ENCODE peak calls at places on chromosomes 13 and 19, in ten cellular contexts. One of them, this sample, is unnamed.

GRCh38 chr13:48998893-48999292 is 23.2 kb downstream of the FNDC3A start:
- DNase-seq in CD4-positive, alpha-beta T cell: no peak
- DNase-seq in AG09319: no peak
- DNase-seq in hypothalamus: no peak
- DNase-seq in erythroblast: no peak
- DNase-seq in T-helper 1 cell: no peak
- DNase-seq in dorsolateral prefrontal cortex: no peak
- DNase-seq in astrocyte of the cerebellum: no peak
- DNase-seq in adrenal gland: no peak
- DNase-seq in GM04504: no peak
- DNase-seq in this sample: no peak

GRCh38 chr19:18660051-18660910 is 23.2 kb upstream of the CRTC1 start:
- DNase-seq in CD4-positive, alpha-beta T cell: no peak
- DNase-seq in AG09319: no peak
- DNase-seq in hypothalamus: no peak
- DNase-seq in erythroblast: no peak
- DNase-seq in T-helper 1 cell: no peak
- DNase-seq in dorsolateral prefrontal cortex: no peak
- DNase-seq in astrocyte of the cerebellum: no peak
- DNase-seq in adrenal gland: peak
- DNase-seq in GM04504: no peak
- DNase-seq in this sample: no peak

GRCh38 chr19:35083678-35084077 is 31.9 kb upstream of the FXYD3 start:
- DNase-seq in CD4-positive, alpha-beta T cell: no peak
- DNase-seq in AG09319: no peak
- DNase-seq in hypothalamus: no peak
- DNase-seq in erythroblast: no peak
- DNase-seq in T-helper 1 cell: no peak
- DNase-seq in dorsolateral prefrontal cortex: no peak
- DNase-seq in astrocyte of the cerebellum: no peak
- DNase-seq in adrenal gland: no peak
- DNase-seq in GM04504: no peak
- DNase-seq in this sample: no peak

GRCh38 chr19:46537136-46538097 is 41.8 kb upstream of the PNMA8B start:
- DNase-seq in CD4-positive, alpha-beta T cell: peak
- DNase-seq in AG09319: no peak
- DNase-seq in hypothalamus: no peak
- DNase-seq in erythroblast: peak
- DNase-seq in T-helper 1 cell: peak
- DNase-seq in dorsolateral prefrontal cortex: peak
- DNase-seq in astrocyte of the cerebellum: peak
- DNase-seq in adrenal gland: peak
- DNase-seq in GM04504: no peak
- DNase-seq in this sample: no peak

GRCh38 chr19:33434886-33435705 is 61.6 kb downstream of the CEBPG start:
- DNase-seq in CD4-positive, alpha-beta T cell: no peak
- DNase-seq in AG09319: no peak
- DNase-seq in hypothalamus: no peak
- DNase-seq in erythroblast: no peak
- DNase-seq in T-helper 1 cell: no peak
- DNase-seq in dorsolateral prefrontal cortex: no peak
- DNase-seq in astrocyte of the cerebellum: peak
- DNase-seq in adrenal gland: peak
- DNase-seq in GM04504: no peak
- DNase-seq in this sample: no peak

GRCh38 chr19:41708481-41708880 is at the start of gene CEACAM5:
- DNase-seq in CD4-positive, alpha-beta T cell: no peak
- DNase-seq in AG09319: no peak
- DNase-seq in hypothalamus: no peak
- DNase-seq in erythroblast: no peak
- DNase-seq in T-helper 1 cell: no peak
- DNase-seq in dorsolateral prefrontal cortex: no peak
- DNase-seq in astrocyte of the cerebellum: no peak
- DNase-seq in adrenal gland: no peak
- DNase-seq in GM04504: no peak
- DNase-seq in this sample: no peak

GRCh38 chr19:1227655-1228054 is 10.2 kb downstream of the CBARP start:
- DNase-seq in CD4-positive, alpha-beta T cell: no peak
- DNase-seq in AG09319: no peak
- DNase-seq in hypothalamus: no peak
- DNase-seq in erythroblast: peak
- DNase-seq in T-helper 1 cell: no peak
- DNase-seq in dorsolateral prefrontal cortex: no peak
- DNase-seq in astrocyte of the cerebellum: no peak
- DNase-seq in adrenal gland: no peak
- DNase-seq in GM04504: no peak
- DNase-seq in this sample: no peak

GRCh38 chr19:48680436-48681126 is 7.8 kb upstream of the NTN5 start:
- DNase-seq in CD4-positive, alpha-beta T cell: no peak
- DNase-seq in AG09319: no peak
- DNase-seq in hypothalamus: no peak
- DNase-seq in erythroblast: no peak
- DNase-seq in T-helper 1 cell: no peak
- DNase-seq in dorsolateral prefrontal cortex: no peak
- DNase-seq in astrocyte of the cerebellum: no peak
- DNase-seq in adrenal gland: no peak
- DNase-seq in GM04504: no peak
- DNase-seq in this sample: no peak

GRCh38 chr19:41302624-41303351 is 7.2 kb upstream of the CCDC97 start:
- DNase-seq in CD4-positive, alpha-beta T cell: peak
- DNase-seq in AG09319: no peak
- DNase-seq in hypothalamus: no peak
- DNase-seq in erythroblast: no peak
- DNase-seq in T-helper 1 cell: peak
- DNase-seq in dorsolateral prefrontal cortex: no peak
- DNase-seq in astrocyte of the cerebellum: no peak
- DNase-seq in adrenal gland: no peak
- DNase-seq in GM04504: no peak
- DNase-seq in this sample: no peak

GRCh38 chr19:39982883-39983282 is 11.9 kb downstream of the PSMC4 start:
- DNase-seq in CD4-positive, alpha-beta T cell: no peak
- DNase-seq in AG09319: no peak
- DNase-seq in hypothalamus: no peak
- DNase-seq in erythroblast: no peak
- DNase-seq in T-helper 1 cell: no peak
- DNase-seq in dorsolateral prefrontal cortex: no peak
- DNase-seq in astrocyte of the cerebellum: no peak
- DNase-seq in adrenal gland: no peak
- DNase-seq in GM04504: no peak
- DNase-seq in this sample: no peak

GRCh38 chr19:795691-796581 is 1.3 kb upstream of the PTBP1 start:
- DNase-seq in CD4-positive, alpha-beta T cell: no peak
- DNase-seq in AG09319: no peak
- DNase-seq in hypothalamus: no peak
- DNase-seq in erythroblast: no peak
- DNase-seq in T-helper 1 cell: no peak
- DNase-seq in dorsolateral prefrontal cortex: no peak
- DNase-seq in astrocyte of the cerebellum: no peak
- DNase-seq in adrenal gland: peak
- DNase-seq in GM04504: no peak
- DNase-seq in this sample: no peak

GRCh38 chr19:42280761-42281174 is 11.7 kb downstream of the CIC start:
- DNase-seq in CD4-positive, alpha-beta T cell: no peak
- DNase-seq in AG09319: no peak
- DNase-seq in hypothalamus: peak
- DNase-seq in erythroblast: no peak
- DNase-seq in T-helper 1 cell: no peak
- DNase-seq in dorsolateral prefrontal cortex: peak
- DNase-seq in astrocyte of the cerebellum: no peak
- DNase-seq in adrenal gland: peak
- DNase-seq in GM04504: no peak
- DNase-seq in this sample: peak

GRCh38 chr13:33286143-33286542 is 588 bp upstream of the STARD13 start:
- DNase-seq in CD4-positive, alpha-beta T cell: no peak
- DNase-seq in AG09319: no peak
- DNase-seq in hypothalamus: no peak
- DNase-seq in erythroblast: no peak
- DNase-seq in T-helper 1 cell: no peak
- DNase-seq in dorsolateral prefrontal cortex: no peak
- DNase-seq in astrocyte of the cerebellum: no peak
- DNase-seq in adrenal gland: no peak
- DNase-seq in GM04504: no peak
- DNase-seq in this sample: no peak